ENCODE peak calls at places on chromosomes 3 and 15, in ten cellular contexts. One of them, this sample, is unnamed.

GRCh38 chr3:109195812-109196211 is 59.3 kb downstream of the C3orf85 start:
- DNase-seq in endothelial cell: no peak
- DNase-seq in fibroblast of mammary gland: no peak
- DNase-seq in stimulated activated CD4-positive, alpha-beta T cell treated with anti-CD3 and anti-CD28 coated beads, Interleukin-12 subunit alpha, Interleukin-12 subunit beta, amount 100 ng/mL, for 48 hours: no peak
- DNase-seq in SJCRH30: no peak
- DNase-seq in NCI-H2107: no peak
- DNase-seq in stimulated activated effector memory CD8-positive, alpha-beta T cell treated with anti-CD3 and anti-CD28 coated beads, Interleukin-12 subunit alpha, Interleukin-12 subunit beta, amount 100 ng/mL, for 72 hours: no peak
- DNase-seq in activated CD8-positive, alpha-beta memory T cell treated with anti-CD3 and anti-CD28 coated beads, Interleukin-2, amount 50 U/mL, for 4 hours: no peak
- DNase-seq in HTR-8/SVneo: peak
- DNase-seq in CD8-positive, alpha-beta memory T cell: no peak
- DNase-seq in this sample: no peak

GRCh38 chr15:70347766-70348558 is 250.2 kb upstream of the TLE3 start:
- DNase-seq in endothelial cell: no peak
- DNase-seq in fibroblast of mammary gland: no peak
- DNase-seq in stimulated activated CD4-positive, alpha-beta T cell treated with anti-CD3 and anti-CD28 coated beads, Interleukin-12 subunit alpha, Interleukin-12 subunit beta, amount 100 ng/mL, for 48 hours: no peak
- DNase-seq in SJCRH30: peak
- DNase-seq in NCI-H2107: peak
- DNase-seq in stimulated activated effector memory CD8-positive, alpha-beta T cell treated with anti-CD3 and anti-CD28 coated beads, Interleukin-12 subunit alpha, Interleukin-12 subunit beta, amount 100 ng/mL, for 72 hours: peak
- DNase-seq in activated CD8-positive, alpha-beta memory T cell treated with anti-CD3 and anti-CD28 coated beads, Interleukin-2, amount 50 U/mL, for 4 hours: no peak
- DNase-seq in HTR-8/SVneo: no peak
- DNase-seq in CD8-positive, alpha-beta memory T cell: no peak
- DNase-seq in this sample: no peak

GRCh38 chr15:99249270-99249817 is at the start of gene TTC23:
- DNase-seq in endothelial cell: peak
- DNase-seq in fibroblast of mammary gland: peak
- DNase-seq in stimulated activated CD4-positive, alpha-beta T cell treated with anti-CD3 and anti-CD28 coated beads, Interleukin-12 subunit alpha, Interleukin-12 subunit beta, amount 100 ng/mL, for 48 hours: no peak
- DNase-seq in SJCRH30: peak
- DNase-seq in NCI-H2107: no peak
- DNase-seq in stimulated activated effector memory CD8-positive, alpha-beta T cell treated with anti-CD3 and anti-CD28 coated beads, Interleukin-12 subunit alpha, Interleukin-12 subunit beta, amount 100 ng/mL, for 72 hours: no peak
- DNase-seq in activated CD8-positive, alpha-beta memory T cell treated with anti-CD3 and anti-CD28 coated beads, Interleukin-2, amount 50 U/mL, for 4 hours: no peak
- DNase-seq in HTR-8/SVneo: peak
- DNase-seq in CD8-positive, alpha-beta memory T cell: no peak
- DNase-seq in this sample: peak

GRCh38 chr15:48631191-48631770 is 14.2 kb downstream of the FBN1 start:
- DNase-seq in endothelial cell: no peak
- DNase-seq in fibroblast of mammary gland: peak
- DNase-seq in stimulated activated CD4-positive, alpha-beta T cell treated with anti-CD3 and anti-CD28 coated beads, Interleukin-12 subunit alpha, Interleukin-12 subunit beta, amount 100 ng/mL, for 48 hours: no peak
- DNase-seq in SJCRH30: no peak
- DNase-seq in NCI-H2107: no peak
- DNase-seq in stimulated activated effector memory CD8-positive, alpha-beta T cell treated with anti-CD3 and anti-CD28 coated beads, Interleukin-12 subunit alpha, Interleukin-12 subunit beta, amount 100 ng/mL, for 72 hours: no peak
- DNase-seq in activated CD8-positive, alpha-beta memory T cell treated with anti-CD3 and anti-CD28 coated beads, Interleukin-2, amount 50 U/mL, for 4 hours: no peak
- DNase-seq in HTR-8/SVneo: no peak
- DNase-seq in CD8-positive, alpha-beta memory T cell: no peak
- DNase-seq in this sample: no peak

GRCh38 chr15:35723120-35723707 is 177.2 kb upstream of the DPH6 start:
- DNase-seq in endothelial cell: no peak
- DNase-seq in fibroblast of mammary gland: no peak
- DNase-seq in stimulated activated CD4-positive, alpha-beta T cell treated with anti-CD3 and anti-CD28 coated beads, Interleukin-12 subunit alpha, Interleukin-12 subunit beta, amount 100 ng/mL, for 48 hours: no peak
- DNase-seq in SJCRH30: no peak
- DNase-seq in NCI-H2107: no peak
- DNase-seq in stimulated activated effector memory CD8-positive, alpha-beta T cell treated with anti-CD3 and anti-CD28 coated beads, Interleukin-12 subunit alpha, Interleukin-12 subunit beta, amount 100 ng/mL, for 72 hours: no peak
- DNase-seq in activated CD8-positive, alpha-beta memory T cell treated with anti-CD3 and anti-CD28 coated beads, Interleukin-2, amount 50 U/mL, for 4 hours: no peak
- DNase-seq in HTR-8/SVneo: no peak
- DNase-seq in CD8-positive, alpha-beta memory T cell: no peak
- DNase-seq in this sample: no peak

GRCh38 chr15:43484455-43484854 is 8.5 kb downstream of the TP53BP1 start:
- DNase-seq in endothelial cell: no peak
- DNase-seq in fibroblast of mammary gland: no peak
- DNase-seq in stimulated activated CD4-positive, alpha-beta T cell treated with anti-CD3 and anti-CD28 coated beads, Interleukin-12 subunit alpha, Interleukin-12 subunit beta, amount 100 ng/mL, for 48 hours: no peak
- DNase-seq in SJCRH30: no peak
- DNase-seq in NCI-H2107: no peak
- DNase-seq in stimulated activated effector memory CD8-positive, alpha-beta T cell treated with anti-CD3 and anti-CD28 coated beads, Interleukin-12 subunit alpha, Interleukin-12 subunit beta, amount 100 ng/mL, for 72 hours: no peak
- DNase-seq in activated CD8-positive, alpha-beta memory T cell treated with anti-CD3 and anti-CD28 coated beads, Interleukin-2, amount 50 U/mL, for 4 hours: no peak
- DNase-seq in HTR-8/SVneo: no peak
- DNase-seq in CD8-positive, alpha-beta memory T cell: no peak
- DNase-seq in this sample: no peak

GRCh38 chr3:153349138-153349499 is 187.1 kb downstream of the RAP2B start:
- DNase-seq in endothelial cell: no peak
- DNase-seq in fibroblast of mammary gland: no peak
- DNase-seq in stimulated activated CD4-positive, alpha-beta T cell treated with anti-CD3 and anti-CD28 coated beads, Interleukin-12 subunit alpha, Interleukin-12 subunit beta, amount 100 ng/mL, for 48 hours: no peak
- DNase-seq in SJCRH30: no peak
- DNase-seq in NCI-H2107: no peak
- DNase-seq in stimulated activated effector memory CD8-positive, alpha-beta T cell treated with anti-CD3 and anti-CD28 coated beads, Interleukin-12 subunit alpha, Interleukin-12 subunit beta, amount 100 ng/mL, for 72 hours: no peak
- DNase-seq in activated CD8-positive, alpha-beta memory T cell treated with anti-CD3 and anti-CD28 coated beads, Interleukin-2, amount 50 U/mL, for 4 hours: no peak
- DNase-seq in HTR-8/SVneo: no peak
- DNase-seq in CD8-positive, alpha-beta memory T cell: no peak
- DNase-seq in this sample: no peak

GRCh38 chr3:177475266-177475665 is 278.0 kb upstream of the TBL1XR1 start:
- DNase-seq in endothelial cell: no peak
- DNase-seq in fibroblast of mammary gland: no peak
- DNase-seq in stimulated activated CD4-positive, alpha-beta T cell treated with anti-CD3 and anti-CD28 coated beads, Interleukin-12 subunit alpha, Interleukin-12 subunit beta, amount 100 ng/mL, for 48 hours: no peak
- DNase-seq in SJCRH30: no peak
- DNase-seq in NCI-H2107: no peak
- DNase-seq in stimulated activated effector memory CD8-positive, alpha-beta T cell treated with anti-CD3 and anti-CD28 coated beads, Interleukin-12 subunit alpha, Interleukin-12 subunit beta, amount 100 ng/mL, for 72 hours: no peak
- DNase-seq in activated CD8-positive, alpha-beta memory T cell treated with anti-CD3 and anti-CD28 coated beads, Interleukin-2, amount 50 U/mL, for 4 hours: no peak
- DNase-seq in HTR-8/SVneo: no peak
- DNase-seq in CD8-positive, alpha-beta memory T cell: no peak
- DNase-seq in this sample: no peak

GRCh38 chr3:101941253-101942039 is 92.1 kb downstream of the NFKBIZ start:
- DNase-seq in endothelial cell: no peak
- DNase-seq in fibroblast of mammary gland: peak
- DNase-seq in stimulated activated CD4-positive, alpha-beta T cell treated with anti-CD3 and anti-CD28 coated beads, Interleukin-12 subunit alpha, Interleukin-12 subunit beta, amount 100 ng/mL, for 48 hours: no peak
- DNase-seq in SJCRH30: peak
- DNase-seq in NCI-H2107: no peak
- DNase-seq in stimulated activated effector memory CD8-positive, alpha-beta T cell treated with anti-CD3 and anti-CD28 coated beads, Interleukin-12 subunit alpha, Interleukin-12 subunit beta, amount 100 ng/mL, for 72 hours: no peak
- DNase-seq in activated CD8-positive, alpha-beta memory T cell treated with anti-CD3 and anti-CD28 coated beads, Interleukin-2, amount 50 U/mL, for 4 hours: no peak
- DNase-seq in HTR-8/SVneo: no peak
- DNase-seq in CD8-positive, alpha-beta memory T cell: no peak
- DNase-seq in this sample: no peak

GRCh38 chr15:68310178-68310810 is 32.7 kb downstream of the FEM1B start:
- DNase-seq in endothelial cell: no peak
- DNase-seq in fibroblast of mammary gland: no peak
- DNase-seq in stimulated activated CD4-positive, alpha-beta T cell treated with anti-CD3 and anti-CD28 coated beads, Interleukin-12 subunit alpha, Interleukin-12 subunit beta, amount 100 ng/mL, for 48 hours: no peak
- DNase-seq in SJCRH30: peak
- DNase-seq in NCI-H2107: no peak
- DNase-seq in stimulated activated effector memory CD8-positive, alpha-beta T cell treated with anti-CD3 and anti-CD28 coated beads, Interleukin-12 subunit alpha, Interleukin-12 subunit beta, amount 100 ng/mL, for 72 hours: no peak
- DNase-seq in activated CD8-positive, alpha-beta memory T cell treated with anti-CD3 and anti-CD28 coated beads, Interleukin-2, amount 50 U/mL, for 4 hours: no peak
- DNase-seq in HTR-8/SVneo: no peak
- DNase-seq in CD8-positive, alpha-beta memory T cell: no peak
- DNase-seq in this sample: no peak

GRCh38 chr15:77775851-77776250 is 143.1 kb upstream of the LINGO1 start:
- DNase-seq in endothelial cell: no peak
- DNase-seq in fibroblast of mammary gland: no peak
- DNase-seq in stimulated activated CD4-positive, alpha-beta T cell treated with anti-CD3 and anti-CD28 coated beads, Interleukin-12 subunit alpha, Interleukin-12 subunit beta, amount 100 ng/mL, for 48 hours: no peak
- DNase-seq in SJCRH30: no peak
- DNase-seq in NCI-H2107: no peak
- DNase-seq in stimulated activated effector memory CD8-positive, alpha-beta T cell treated with anti-CD3 and anti-CD28 coated beads, Interleukin-12 subunit alpha, Interleukin-12 subunit beta, amount 100 ng/mL, for 72 hours: no peak
- DNase-seq in activated CD8-positive, alpha-beta memory T cell treated with anti-CD3 and anti-CD28 coated beads, Interleukin-2, amount 50 U/mL, for 4 hours: no peak
- DNase-seq in HTR-8/SVneo: no peak
- DNase-seq in CD8-positive, alpha-beta memory T cell: no peak
- DNase-seq in this sample: no peak

GRCh38 chr15:66803182-66803729 is 101.2 kb downstream of the SMAD6 start:
- DNase-seq in endothelial cell: peak
- DNase-seq in fibroblast of mammary gland: peak
- DNase-seq in stimulated activated CD4-positive, alpha-beta T cell treated with anti-CD3 and anti-CD28 coated beads, Interleukin-12 subunit alpha, Interleukin-12 subunit beta, amount 100 ng/mL, for 48 hours: no peak
- DNase-seq in SJCRH30: peak
- DNase-seq in NCI-H2107: no peak
- DNase-seq in stimulated activated effector memory CD8-positive, alpha-beta T cell treated with anti-CD3 and anti-CD28 coated beads, Interleukin-12 subunit alpha, Interleukin-12 subunit beta, amount 100 ng/mL, for 72 hours: no peak
- DNase-seq in activated CD8-positive, alpha-beta memory T cell treated with anti-CD3 and anti-CD28 coated beads, Interleukin-2, amount 50 U/mL, for 4 hours: no peak
- DNase-seq in HTR-8/SVneo: peak
- DNase-seq in CD8-positive, alpha-beta memory T cell: no peak
- DNase-seq in this sample: no peak

GRCh38 chr15:77569647-77570186 is 63.0 kb downstream of the LINGO1 start:
- DNase-seq in endothelial cell: no peak
- DNase-seq in fibroblast of mammary gland: peak
- DNase-seq in stimulated activated CD4-positive, alpha-beta T cell treated with anti-CD3 and anti-CD28 coated beads, Interleukin-12 subunit alpha, Interleukin-12 subunit beta, amount 100 ng/mL, for 48 hours: no peak
- DNase-seq in SJCRH30: peak
- DNase-seq in NCI-H2107: no peak
- DNase-seq in stimulated activated effector memory CD8-positive, alpha-beta T cell treated with anti-CD3 and anti-CD28 coated beads, Interleukin-12 subunit alpha, Interleukin-12 subunit beta, amount 100 ng/mL, for 72 hours: no peak
- DNase-seq in activated CD8-positive, alpha-beta memory T cell treated with anti-CD3 and anti-CD28 coated beads, Interleukin-2, amount 50 U/mL, for 4 hours: no peak
- DNase-seq in HTR-8/SVneo: no peak
- DNase-seq in CD8-positive, alpha-beta memory T cell: no peak
- DNase-seq in this sample: no peak

GRCh38 chr15:60390931-60391501 is 6.8 kb downstream of the ANXA2 start:
- DNase-seq in endothelial cell: no peak
- DNase-seq in fibroblast of mammary gland: peak
- DNase-seq in stimulated activated CD4-positive, alpha-beta T cell treated with anti-CD3 and anti-CD28 coated beads, Interleukin-12 subunit alpha, Interleukin-12 subunit beta, amount 100 ng/mL, for 48 hours: no peak
- DNase-seq in SJCRH30: peak
- DNase-seq in NCI-H2107: no peak
- DNase-seq in stimulated activated effector memory CD8-positive, alpha-beta T cell treated with anti-CD3 and anti-CD28 coated beads, Interleukin-12 subunit alpha, Interleukin-12 subunit beta, amount 100 ng/mL, for 72 hours: no peak
- DNase-seq in activated CD8-positive, alpha-beta memory T cell treated with anti-CD3 and anti-CD28 coated beads, Interleukin-2, amount 50 U/mL, for 4 hours: no peak
- DNase-seq in HTR-8/SVneo: peak
- DNase-seq in CD8-positive, alpha-beta memory T cell: no peak
- DNase-seq in this sample: no peak

GRCh38 chr15:39919396-39919739 is 698 bp downstream of the GPR176 start:
- DNase-seq in endothelial cell: peak
- DNase-seq in fibroblast of mammary gland: no peak
- DNase-seq in stimulated activated CD4-positive, alpha-beta T cell treated with anti-CD3 and anti-CD28 coated beads, Interleukin-12 subunit alpha, Interleukin-12 subunit beta, amount 100 ng/mL, for 48 hours: no peak
- DNase-seq in SJCRH30: no peak
- DNase-seq in NCI-H2107: no peak
- DNase-seq in stimulated activated effector memory CD8-positive, alpha-beta T cell treated with anti-CD3 and anti-CD28 coated beads, Interleukin-12 subunit alpha, Interleukin-12 subunit beta, amount 100 ng/mL, for 72 hours: no peak
- DNase-seq in activated CD8-positive, alpha-beta memory T cell treated with anti-CD3 and anti-CD28 coated beads, Interleukin-2, amount 50 U/mL, for 4 hours: peak
- DNase-seq in HTR-8/SVneo: no peak
- DNase-seq in CD8-positive, alpha-beta memory T cell: no peak
- DNase-seq in this sample: no peak

GRCh38 chr3:143633816-143634215 is 214.5 kb downstream of the SLC9A9 start:
- DNase-seq in endothelial cell: no peak
- DNase-seq in fibroblast of mammary gland: peak
- DNase-seq in stimulated activated CD4-positive, alpha-beta T cell treated with anti-CD3 and anti-CD28 coated beads, Interleukin-12 subunit alpha, Interleukin-12 subunit beta, amount 100 ng/mL, for 48 hours: no peak
- DNase-seq in SJCRH30: peak
- DNase-seq in NCI-H2107: no peak
- DNase-seq in stimulated activated effector memory CD8-positive, alpha-beta T cell treated with anti-CD3 and anti-CD28 coated beads, Interleukin-12 subunit alpha, Interleukin-12 subunit beta, amount 100 ng/mL, for 72 hours: no peak
- DNase-seq in activated CD8-positive, alpha-beta memory T cell treated with anti-CD3 and anti-CD28 coated beads, Interleukin-2, amount 50 U/mL, for 4 hours: no peak
- DNase-seq in HTR-8/SVneo: no peak
- DNase-seq in CD8-positive, alpha-beta memory T cell: no peak
- DNase-seq in this sample: no peak

GRCh38 chr3:143360244-143360643 is 240.7 kb downstream of the CHST2 start:
- DNase-seq in endothelial cell: no peak
- DNase-seq in fibroblast of mammary gland: peak
- DNase-seq in stimulated activated CD4-positive, alpha-beta T cell treated with anti-CD3 and anti-CD28 coated beads, Interleukin-12 subunit alpha, Interleukin-12 subunit beta, amount 100 ng/mL, for 48 hours: no peak
- DNase-seq in SJCRH30: no peak
- DNase-seq in NCI-H2107: no peak
- DNase-seq in stimulated activated effector memory CD8-positive, alpha-beta T cell treated with anti-CD3 and anti-CD28 coated beads, Interleukin-12 subunit alpha, Interleukin-12 subunit beta, amount 100 ng/mL, for 72 hours: no peak
- DNase-seq in activated CD8-positive, alpha-beta memory T cell treated with anti-CD3 and anti-CD28 coated beads, Interleukin-2, amount 50 U/mL, for 4 hours: no peak
- DNase-seq in HTR-8/SVneo: no peak
- DNase-seq in CD8-positive, alpha-beta memory T cell: no peak
- DNase-seq in this sample: no peak

GRCh38 chr15:33545866-33546265 is 235.1 kb downstream of the RYR3 start:
- DNase-seq in endothelial cell: no peak
- DNase-seq in fibroblast of mammary gland: no peak
- DNase-seq in stimulated activated CD4-positive, alpha-beta T cell treated with anti-CD3 and anti-CD28 coated beads, Interleukin-12 subunit alpha, Interleukin-12 subunit beta, amount 100 ng/mL, for 48 hours: no peak
- DNase-seq in SJCRH30: no peak
- DNase-seq in NCI-H2107: no peak
- DNase-seq in stimulated activated effector memory CD8-positive, alpha-beta T cell treated with anti-CD3 and anti-CD28 coated beads, Interleukin-12 subunit alpha, Interleukin-12 subunit beta, amount 100 ng/mL, for 72 hours: no peak
- DNase-seq in activated CD8-positive, alpha-beta memory T cell treated with anti-CD3 and anti-CD28 coated beads, Interleukin-2, amount 50 U/mL, for 4 hours: no peak
- DNase-seq in HTR-8/SVneo: no peak
- DNase-seq in CD8-positive, alpha-beta memory T cell: no peak
- DNase-seq in this sample: no peak

GRCh38 chr15:38085931-38086562 is 151.6 kb downstream of the TMCO5A start:
- DNase-seq in endothelial cell: no peak
- DNase-seq in fibroblast of mammary gland: peak
- DNase-seq in stimulated activated CD4-positive, alpha-beta T cell treated with anti-CD3 and anti-CD28 coated beads, Interleukin-12 subunit alpha, Interleukin-12 subunit beta, amount 100 ng/mL, for 48 hours: no peak
- DNase-seq in SJCRH30: no peak
- DNase-seq in NCI-H2107: no peak
- DNase-seq in stimulated activated effector memory CD8-positive, alpha-beta T cell treated with anti-CD3 and anti-CD28 coated beads, Interleukin-12 subunit alpha, Interleukin-12 subunit beta, amount 100 ng/mL, for 72 hours: no peak
- DNase-seq in activated CD8-positive, alpha-beta memory T cell treated with anti-CD3 and anti-CD28 coated beads, Interleukin-2, amount 50 U/mL, for 4 hours: no peak
- DNase-seq in HTR-8/SVneo: no peak
- DNase-seq in CD8-positive, alpha-beta memory T cell: no peak
- DNase-seq in this sample: no peak

GRCh38 chr3:138186803-138187295 is 252 bp upstream of the ARMC8 start:
- DNase-seq in endothelial cell: peak
- DNase-seq in fibroblast of mammary gland: no peak
- DNase-seq in stimulated activated CD4-positive, alpha-beta T cell treated with anti-CD3 and anti-CD28 coated beads, Interleukin-12 subunit alpha, Interleukin-12 subunit beta, amount 100 ng/mL, for 48 hours: peak
- DNase-seq in SJCRH30: peak
- DNase-seq in NCI-H2107: peak
- DNase-seq in stimulated activated effector memory CD8-positive, alpha-beta T cell treated with anti-CD3 and anti-CD28 coated beads, Interleukin-12 subunit alpha, Interleukin-12 subunit beta, amount 100 ng/mL, for 72 hours: no peak
- DNase-seq in activated CD8-positive, alpha-beta memory T cell treated with anti-CD3 and anti-CD28 coated beads, Interleukin-2, amount 50 U/mL, for 4 hours: peak
- DNase-seq in HTR-8/SVneo: no peak
- DNase-seq in CD8-positive, alpha-beta memory T cell: peak
- DNase-seq in this sample: no peak

GRCh38 chr15:32717290-32718081 is at the start of gene GREM1:
- DNase-seq in endothelial cell: peak
- DNase-seq in fibroblast of mammary gland: no peak
- DNase-seq in stimulated activated CD4-positive, alpha-beta T cell treated with anti-CD3 and anti-CD28 coated beads, Interleukin-12 subunit alpha, Interleukin-12 subunit beta, amount 100 ng/mL, for 48 hours: no peak
- DNase-seq in SJCRH30: peak
- DNase-seq in NCI-H2107: no peak
- DNase-seq in stimulated activated effector memory CD8-positive, alpha-beta T cell treated with anti-CD3 and anti-CD28 coated beads, Interleukin-12 subunit alpha, Interleukin-12 subunit beta, amount 100 ng/mL, for 72 hours: no peak
- DNase-seq in activated CD8-positive, alpha-beta memory T cell treated with anti-CD3 and anti-CD28 coated beads, Interleukin-2, amount 50 U/mL, for 4 hours: no peak
- DNase-seq in HTR-8/SVneo: peak
- DNase-seq in CD8-positive, alpha-beta memory T cell: no peak
- DNase-seq in this sample: no peak

GRCh38 chr3:134449951-134450350 is 35.8 kb downstream of the ANAPC13 start:
- DNase-seq in endothelial cell: no peak
- DNase-seq in fibroblast of mammary gland: no peak
- DNase-seq in stimulated activated CD4-positive, alpha-beta T cell treated with anti-CD3 and anti-CD28 coated beads, Interleukin-12 subunit alpha, Interleukin-12 subunit beta, amount 100 ng/mL, for 48 hours: no peak
- DNase-seq in SJCRH30: no peak
- DNase-seq in NCI-H2107: no peak
- DNase-seq in stimulated activated effector memory CD8-positive, alpha-beta T cell treated with anti-CD3 and anti-CD28 coated beads, Interleukin-12 subunit alpha, Interleukin-12 subunit beta, amount 100 ng/mL, for 72 hours: peak
- DNase-seq in activated CD8-positive, alpha-beta memory T cell treated with anti-CD3 and anti-CD28 coated beads, Interleukin-2, amount 50 U/mL, for 4 hours: no peak
- DNase-seq in HTR-8/SVneo: no peak
- DNase-seq in CD8-positive, alpha-beta memory T cell: no peak
- DNase-seq in this sample: no peak

GRCh38 chr15:69824877-69825406 is 272.8 kb downstream of the TLE3 start:
- DNase-seq in endothelial cell: no peak
- DNase-seq in fibroblast of mammary gland: no peak
- DNase-seq in stimulated activated CD4-positive, alpha-beta T cell treated with anti-CD3 and anti-CD28 coated beads, Interleukin-12 subunit alpha, Interleukin-12 subunit beta, amount 100 ng/mL, for 48 hours: no peak
- DNase-seq in SJCRH30: no peak
- DNase-seq in NCI-H2107: no peak
- DNase-seq in stimulated activated effector memory CD8-positive, alpha-beta T cell treated with anti-CD3 and anti-CD28 coated beads, Interleukin-12 subunit alpha, Interleukin-12 subunit beta, amount 100 ng/mL, for 72 hours: no peak
- DNase-seq in activated CD8-positive, alpha-beta memory T cell treated with anti-CD3 and anti-CD28 coated beads, Interleukin-2, amount 50 U/mL, for 4 hours: no peak
- DNase-seq in HTR-8/SVneo: no peak
- DNase-seq in CD8-positive, alpha-beta memory T cell: no peak
- DNase-seq in this sample: no peak

GRCh38 chr15:54064412-54064811 is 86.2 kb downstream of the UNC13C start:
- DNase-seq in endothelial cell: no peak
- DNase-seq in fibroblast of mammary gland: no peak
- DNase-seq in stimulated activated CD4-positive, alpha-beta T cell treated with anti-CD3 and anti-CD28 coated beads, Interleukin-12 subunit alpha, Interleukin-12 subunit beta, amount 100 ng/mL, for 48 hours: no peak
- DNase-seq in SJCRH30: no peak
- DNase-seq in NCI-H2107: no peak
- DNase-seq in stimulated activated effector memory CD8-positive, alpha-beta T cell treated with anti-CD3 and anti-CD28 coated beads, Interleukin-12 subunit alpha, Interleukin-12 subunit beta, amount 100 ng/mL, for 72 hours: no peak
- DNase-seq in activated CD8-positive, alpha-beta memory T cell treated with anti-CD3 and anti-CD28 coated beads, Interleukin-2, amount 50 U/mL, for 4 hours: no peak
- DNase-seq in HTR-8/SVneo: no peak
- DNase-seq in CD8-positive, alpha-beta memory T cell: no peak
- DNase-seq in this sample: no peak

GRCh38 chr15:65730560-65731172 is 61.4 kb downstream of the DENND4A start:
- DNase-seq in endothelial cell: no peak
- DNase-seq in fibroblast of mammary gland: peak
- DNase-seq in stimulated activated CD4-positive, alpha-beta T cell treated with anti-CD3 and anti-CD28 coated beads, Interleukin-12 subunit alpha, Interleukin-12 subunit beta, amount 100 ng/mL, for 48 hours: no peak
- DNase-seq in SJCRH30: no peak
- DNase-seq in NCI-H2107: no peak
- DNase-seq in stimulated activated effector memory CD8-positive, alpha-beta T cell treated with anti-CD3 and anti-CD28 coated beads, Interleukin-12 subunit alpha, Interleukin-12 subunit beta, amount 100 ng/mL, for 72 hours: no peak
- DNase-seq in activated CD8-positive, alpha-beta memory T cell treated with anti-CD3 and anti-CD28 coated beads, Interleukin-2, amount 50 U/mL, for 4 hours: no peak
- DNase-seq in HTR-8/SVneo: no peak
- DNase-seq in CD8-positive, alpha-beta memory T cell: no peak
- DNase-seq in this sample: no peak

GRCh38 chr3:170368921-170369320 is 11.4 kb downstream of the SKIL start:
- DNase-seq in endothelial cell: no peak
- DNase-seq in fibroblast of mammary gland: no peak
- DNase-seq in stimulated activated CD4-positive, alpha-beta T cell treated with anti-CD3 and anti-CD28 coated beads, Interleukin-12 subunit alpha, Interleukin-12 subunit beta, amount 100 ng/mL, for 48 hours: no peak
- DNase-seq in SJCRH30: no peak
- DNase-seq in NCI-H2107: no peak
- DNase-seq in stimulated activated effector memory CD8-positive, alpha-beta T cell treated with anti-CD3 and anti-CD28 coated beads, Interleukin-12 subunit alpha, Interleukin-12 subunit beta, amount 100 ng/mL, for 72 hours: no peak
- DNase-seq in activated CD8-positive, alpha-beta memory T cell treated with anti-CD3 and anti-CD28 coated beads, Interleukin-2, amount 50 U/mL, for 4 hours: no peak
- DNase-seq in HTR-8/SVneo: no peak
- DNase-seq in CD8-positive, alpha-beta memory T cell: peak
- DNase-seq in this sample: no peak

GRCh38 chr3:11211531-11212300 is 57.4 kb downstream of the HRH1 start:
- DNase-seq in endothelial cell: no peak
- DNase-seq in fibroblast of mammary gland: peak
- DNase-seq in stimulated activated CD4-positive, alpha-beta T cell treated with anti-CD3 and anti-CD28 coated beads, Interleukin-12 subunit alpha, Interleukin-12 subunit beta, amount 100 ng/mL, for 48 hours: no peak
- DNase-seq in SJCRH30: no peak
- DNase-seq in NCI-H2107: no peak
- DNase-seq in stimulated activated effector memory CD8-positive, alpha-beta T cell treated with anti-CD3 and anti-CD28 coated beads, Interleukin-12 subunit alpha, Interleukin-12 subunit beta, amount 100 ng/mL, for 72 hours: no peak
- DNase-seq in activated CD8-positive, alpha-beta memory T cell treated with anti-CD3 and anti-CD28 coated beads, Interleukin-2, amount 50 U/mL, for 4 hours: no peak
- DNase-seq in HTR-8/SVneo: no peak
- DNase-seq in CD8-positive, alpha-beta memory T cell: no peak
- DNase-seq in this sample: no peak

GRCh38 chr3:140015741-140016140 is 80.8 kb downstream of the CLSTN2 start:
- DNase-seq in endothelial cell: no peak
- DNase-seq in fibroblast of mammary gland: no peak
- DNase-seq in stimulated activated CD4-positive, alpha-beta T cell treated with anti-CD3 and anti-CD28 coated beads, Interleukin-12 subunit alpha, Interleukin-12 subunit beta, amount 100 ng/mL, for 48 hours: no peak
- DNase-seq in SJCRH30: no peak
- DNase-seq in NCI-H2107: no peak
- DNase-seq in stimulated activated effector memory CD8-positive, alpha-beta T cell treated with anti-CD3 and anti-CD28 coated beads, Interleukin-12 subunit alpha, Interleukin-12 subunit beta, amount 100 ng/mL, for 72 hours: no peak
- DNase-seq in activated CD8-positive, alpha-beta memory T cell treated with anti-CD3 and anti-CD28 coated beads, Interleukin-2, amount 50 U/mL, for 4 hours: no peak
- DNase-seq in HTR-8/SVneo: no peak
- DNase-seq in CD8-positive, alpha-beta memory T cell: no peak
- DNase-seq in this sample: no peak

This sample was measured in iPS DF 6.9.